ENCODE peak calls at places on chromosomes 7 and 10, in four cellular contexts. D is kidney tubule cell, T is T-helper 1 cell, R is neural progenitor cell. I is an unnamed sample.

GRCh38 chr7:92708105-92709042 is 118.2 kb upstream of the FAM133B start:
- DNase-seq in D (no peak), T (no peak), R (no peak), I (no peak)

GRCh38 chr7:79789584-79790345 is 336.3 kb upstream of the MAGI2 start:
- DNase-seq in D (peak), T (no peak), R (no peak), I (no peak)

GRCh38 chr10:100562806-100563293 is 27.1 kb downstream of the HIF1AN start:
- DNase-seq in D (peak), T (no peak), R (peak), I (no peak)

GRCh38 chr7:137791947-137792346 is 54.8 kb downstream of the DGKI start:
- DNase-seq in D (no peak), T (no peak), R (no peak), I (no peak)

GRCh38 chr7:6546852-6547251 is 4.4 kb downstream of the GRID2IP start:
- DNase-seq in D (no peak), T (no peak), R (no peak), I (no peak)

GRCh38 chr7:138142583-138143201 is 66.4 kb downstream of the AKR1D1 start:
- DNase-seq in D (no peak), T (no peak), R (no peak), I (no peak)

GRCh38 chr10:99981581-99982199 is 28.1 kb downstream of the DNMBP start:
- DNase-seq in D (no peak), T (no peak), R (no peak), I (no peak)

GRCh38 chr7:223118-223800 is 30.9 kb downstream of the FAM20C start:
- DNase-seq in D (no peak), T (no peak), R (no peak), I (no peak)

GRCh38 chr7:148566736-148567135 is 23.8 kb upstream of the C7orf33 start:
- DNase-seq in D (peak), T (no peak), R (no peak), I (no peak)

GRCh38 chr7:43491984-43492383 is 90.9 kb upstream of the STK17A start:
- DNase-seq in D (peak), T (no peak), R (no peak), I (no peak)

GRCh38 chr7:134787064-134787463 is 7.6 kb downstream of the CALD1 start:
- DNase-seq in D (no peak), T (no peak), R (no peak), I (no peak)

GRCh38 chr7:3592438-3593134 is 291.5 kb downstream of the SDK1 start:
- DNase-seq in D (peak), T (no peak), R (peak), I (no peak)

GRCh38 chr7:116249969-116250553 is 39.7 kb downstream of the TES start:
- DNase-seq in D (peak), T (no peak), R (peak), I (no peak)

GRCh38 chr10:2081501-2081900 is 344.2 kb upstream of the ADARB2 start:
- DNase-seq in D (no peak), T (no peak), R (peak), I (no peak)

GRCh38 chr10:93746844-93747284 is 10.9 kb upstream of the LGI1 start:
- DNase-seq in D (peak), T (no peak), R (peak), I (no peak)

I was measured in CD8-positive, alpha-beta memory T cell.